ENCODE peak calls at places on chromosomes 12 and 14, in five cellular contexts. M is ascending aorta, Y is fibroblast of the aortic adventitia, O is foreskin fibroblast, N is GM20000. E is an unnamed sample.

GRCh38 chr14:50647282-50647681 is 20.8 kb downstream of the SAV1 start:
- DNase-seq in M (no peak), Y (no peak), O (no peak), N (peak; percentile 29), E (no peak)

GRCh38 chr14:49767473-49768300 is at the start of gene KLHDC2:
- DNase-seq in M (peak; percentile 93), Y (peak; percentile 82), O (peak; percentile 97), N (peak; percentile 94), E (peak; percentile 91)

GRCh38 chr14:73239463-73240241 is 2.3 kb downstream of the PAPLN start:
- DNase-seq in M (no peak), Y (peak; percentile 63), O (peak; percentile 84), N (peak; percentile 27), E (peak; percentile 71)

GRCh38 chr14:81565441-81566290 is 32.0 kb upstream of the SEL1L start:
- DNase-seq in M (no peak), Y (peak; percentile 25), O (peak; percentile 6), N (peak; percentile 29), E (peak; percentile 14)

GRCh38 chr12:122878780-122879612 is 16.9 kb downstream of the VPS37B start:
- DNase-seq in M (peak; percentile 55), Y (no peak), O (no peak), N (no peak), E (no peak)

GRCh38 chr14:60252630-60253029 is 3.6 kb downstream of the PPM1A start:
- DNase-seq in M (no peak), Y (no peak), O (no peak), N (no peak), E (no peak)

GRCh38 chr12:93614917-93615596 is 42.6 kb downstream of the SOCS2 start:
- DNase-seq in M (no peak), Y (peak; percentile 68), O (no peak), N (no peak), E (peak; percentile 69)

GRCh38 chr12:10361084-10361483 is 28.8 kb downstream of the KLRK1 start:
- DNase-seq in M (no peak), Y (no peak), O (no peak), N (no peak), E (peak; percentile 29)

GRCh38 chr12:130026608-130027176 is 122.9 kb upstream of the TMEM132D start:
- DNase-seq in M (no peak), Y (no peak), O (peak; percentile 1), N (peak; percentile 58), E (no peak)

GRCh38 chr12:69000540-69001243 is 67.7 kb upstream of the CPM start:
- DNase-seq in M (no peak), Y (peak; percentile 30), O (peak; percentile 71), N (no peak), E (no peak)

GRCh38 chr14:89504602-89505320 is 87.7 kb upstream of the FOXN3 start:
- DNase-seq in M (peak; percentile 65), Y (peak; percentile 55), O (peak; percentile 89), N (peak; percentile 33), E (peak; percentile 90)

GRCh38 chr12:42892702-42893101 is 303.2 kb upstream of the PRICKLE1 start:
- DNase-seq in M (no peak), Y (no peak), O (no peak), N (no peak), E (no peak)

GRCh38 chr12:121568503-121568902 is 12.3 kb downstream of the KDM2B start:
- DNase-seq in M (no peak), Y (no peak), O (peak; percentile 8), N (no peak), E (no peak)

DNA sequence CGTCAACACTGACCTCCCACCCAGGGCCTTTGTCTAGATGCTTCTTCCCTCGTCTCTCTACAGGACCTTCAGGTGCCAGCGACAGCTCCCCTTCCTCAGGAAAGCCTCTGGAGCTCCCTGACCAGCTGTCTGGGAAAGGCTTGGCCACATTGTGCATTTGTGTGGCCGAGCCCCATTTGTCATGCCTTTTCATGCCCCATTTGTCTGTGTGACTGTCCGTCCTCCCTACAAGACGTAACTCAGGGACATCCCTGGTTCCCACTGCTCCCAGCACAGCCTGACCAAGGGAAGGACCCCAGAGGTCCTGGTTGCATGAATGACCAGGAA is 23.8 kb downstream of the ZFYVE21 start:
- DNase-seq in M (no peak), Y (no peak), O (no peak), N (no peak), E (no peak)
- TF ChIP-seq CTCF in M (no peak), Y (no peak), O (no peak), N (no peak), E (no peak)

GRCh38 chr12:17352164-17352563 is 737.8 kb downstream of the RERGL start:
- DNase-seq in M (no peak), Y (no peak), O (no peak), N (no peak), E (no peak)
- TF ChIP-seq CTCF in M (no peak), Y (no peak), O (no peak), N (no peak), E (no peak)

GRCh38 chr12:70876952-70877351 is 43.6 kb downstream of the PTPRR start:
- DNase-seq in M (no peak), Y (peak; percentile 74), O (peak; percentile 91), N (no peak), E (peak; percentile 54)
- TF ChIP-seq CTCF in M (no peak), Y (no peak), O (no peak), N (no peak), E (no peak)

GRCh38 chr12:104801005-104801404 is 157.1 kb downstream of the SLC41A2 start:
- DNase-seq in M (no peak), Y (no peak), O (no peak), N (no peak), E (no peak)
- TF ChIP-seq CTCF in M (no peak), Y (no peak), O (no peak), N (no peak), E (no peak)

DNA sequence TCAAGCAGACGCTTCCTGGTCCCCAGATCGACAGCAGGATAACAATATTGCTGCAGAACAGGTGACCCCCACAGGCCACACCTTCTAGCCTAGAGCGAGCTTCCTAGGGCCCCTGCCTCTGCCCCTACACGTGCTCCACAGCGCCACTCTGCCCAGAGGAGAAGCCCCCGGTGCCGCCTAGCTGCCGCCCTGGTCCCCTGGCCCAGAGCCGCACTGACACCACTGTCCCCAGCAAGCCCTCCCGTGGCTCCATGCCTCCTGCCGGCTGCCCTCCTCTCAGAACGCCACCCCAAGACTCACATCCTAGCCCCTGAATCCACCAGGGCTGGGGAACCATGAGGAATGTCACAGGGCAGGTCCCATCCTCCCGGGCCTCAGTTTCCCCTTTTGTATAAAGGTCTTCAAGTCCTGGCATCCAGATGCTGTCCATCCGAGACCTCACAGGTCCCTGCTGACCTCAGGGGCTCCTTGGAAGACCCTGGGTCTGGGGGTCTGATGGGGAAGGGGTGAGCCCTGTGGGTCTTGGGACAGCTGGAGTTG is 31.0 kb downstream of the JAG2 start:
- DNase-seq in M (peak; percentile 45), Y (no peak), O (no peak), N (no peak), E (no peak)
- TF ChIP-seq CTCF in M (no peak), Y (no peak), O (no peak), N (no peak), E (no peak)

GRCh38 chr12:30878034-30878433 is 48.5 kb upstream of the TSPAN11 start:
- DNase-seq in M (no peak), Y (no peak), O (no peak), N (no peak), E (no peak)

GRCh38 chr12:30882706-30883105 is 43.8 kb upstream of the TSPAN11 start:
- DNase-seq in M (no peak), Y (peak; percentile 4), O (peak; percentile 14), N (no peak), E (no peak)

GRCh38 chr12:30877110-30877875 is 49.3 kb upstream of the TSPAN11 start:
- DNase-seq in M (no peak), Y (no peak), O (no peak), N (no peak), E (no peak)

GRCh38 chr12:30880813-30881212 is 45.7 kb upstream of the TSPAN11 start:
- DNase-seq in M (no peak), Y (no peak), O (no peak), N (no peak), E (no peak)

DNA sequence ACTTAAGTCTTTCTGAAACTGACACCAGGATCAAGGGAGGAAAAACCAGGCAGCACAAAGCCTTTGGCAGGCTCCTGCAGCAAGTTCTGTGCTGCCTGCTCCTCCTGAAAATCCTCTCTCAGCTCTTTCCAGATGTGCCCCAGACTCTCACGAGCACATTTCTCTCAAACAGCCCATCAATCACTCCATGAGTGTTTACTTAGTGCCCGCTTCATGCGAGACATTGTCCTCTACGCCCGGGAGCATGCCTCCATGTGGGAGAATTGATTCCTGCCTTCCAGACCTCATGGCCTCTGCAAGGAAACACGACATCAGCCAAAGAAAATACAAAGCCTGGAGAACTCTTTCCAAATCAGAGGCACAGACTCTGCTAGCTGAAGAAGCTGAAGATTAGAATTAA is 46.5 kb upstream of the TSPAN11 start:
- DNase-seq in M (no peak), Y (peak; percentile 8), O (peak; percentile 37), N (no peak), E (peak; percentile 82)
- TF ChIP-seq CTCF in M (no peak), Y (no peak), O (no peak), N (no peak), E (no peak)

GRCh38 chr14:20971705-20972021 is 16.4 kb downstream of the RNASE2 start:
- DNase-seq in M (no peak), Y (no peak), O (no peak), N (no peak), E (no peak)
- TF ChIP-seq CTCF in M (no peak), Y (no peak), O (no peak), N (no peak), E (no peak)

DNA sequence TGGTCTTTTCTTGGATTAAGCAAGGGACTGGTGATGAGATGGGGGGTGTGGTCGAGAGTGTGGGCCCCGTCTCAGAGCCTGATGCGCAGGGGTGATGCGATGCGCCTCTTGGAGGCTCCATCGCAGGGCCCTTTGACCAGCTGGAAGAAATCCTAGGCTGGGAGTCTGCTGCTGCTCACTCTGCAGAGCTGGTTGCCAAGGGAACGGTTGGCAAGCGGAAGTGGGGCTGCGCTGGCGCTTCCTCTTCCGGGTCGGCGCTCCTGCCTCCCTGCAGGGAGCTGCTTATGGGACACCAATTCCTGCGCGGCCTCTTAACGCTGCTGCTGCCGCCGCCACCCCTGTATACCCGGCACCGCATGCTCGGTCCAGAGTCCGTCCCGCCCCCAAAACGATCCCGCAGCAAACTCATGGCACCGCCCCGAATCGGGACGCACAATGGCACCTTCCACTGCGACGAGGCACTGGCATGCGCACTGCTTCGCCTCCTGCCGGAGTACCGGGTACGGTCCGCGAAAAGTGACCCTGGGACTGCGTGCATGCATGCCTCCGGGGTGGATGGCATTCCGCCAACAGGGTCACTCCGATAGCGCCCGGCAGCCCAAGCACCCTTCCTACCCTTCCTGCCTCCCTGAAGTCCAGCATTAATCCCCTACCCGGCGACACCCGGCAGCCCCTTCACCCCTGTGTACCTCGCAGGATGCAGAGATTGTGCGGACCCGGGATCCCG is at the start of gene MYG1:
- DNase-seq in M (peak; percentile 90), Y (peak; percentile 85), O (peak; percentile 95), N (peak; percentile 82), E (peak; percentile 93)
- TF ChIP-seq CTCF in M (peak; percentile 32), Y (peak; percentile 41), O (no peak), N (no peak), E (peak; percentile 22)

DNA sequence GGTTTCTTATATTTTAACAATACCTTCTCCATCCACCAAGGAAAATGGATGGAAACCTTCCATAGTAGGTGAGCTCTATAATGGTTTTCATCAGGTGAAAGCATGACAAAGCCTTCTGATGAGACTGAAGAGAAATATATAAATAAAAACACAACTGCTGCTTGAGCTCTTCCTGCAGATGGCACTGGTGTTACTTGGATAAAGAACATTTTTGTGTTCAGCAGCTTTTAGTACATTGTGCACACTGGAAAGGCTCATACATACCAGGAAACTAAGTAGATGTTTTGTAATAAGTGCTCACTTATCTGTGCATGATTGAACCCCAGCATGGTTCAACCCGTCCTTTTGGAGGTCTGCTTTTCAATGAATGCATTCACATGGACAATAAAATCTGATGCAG is 357.3 kb upstream of the MIS18BP1 start:
- DNase-seq in M (no peak), Y (no peak), O (peak; percentile 15), N (no peak), E (peak; percentile 1)
- TF ChIP-seq CTCF in M (no peak), Y (no peak), O (no peak), N (no peak), E (peak; percentile 21)